ENCODE peak calls at places on chromosomes 12 and 14, in ten cellular contexts. One of them, this sample, is unnamed.

GRCh38 chr14:89251066-89251465 is 166.0 kb downstream of the FOXN3 start:
- DNase-seq in mesendoderm: peak
- DNase-seq in head of caudate nucleus: no peak
- DNase-seq in NCI-H2081 treated with DMSO at 0.1 percent for 48 hours: no peak
- DNase-seq in NCI-H510A treated with DMSO at 0.1 percent for 48 hours: no peak
- DNase-seq in PC-9: no peak
- DNase-seq in aorta: no peak
- DNase-seq in stimulated activated CD4-positive, alpha-beta T cell treated with anti-CD3 and anti-CD28 coated beads, TNF-alpha, amount 100 ng/mL, for 24 hours: no peak
- DNase-seq in cardiac muscle cell: peak
- DNase-seq in mucosa of gallbladder: no peak
- DNase-seq in this sample: no peak

GRCh38 chr12:68612245-68612644 is 1.5 kb downstream of the RAP1B start:
- DNase-seq in NCI-H510A treated with DMSO at 0.1 percent for 48 hours: no peak
- DNase-seq in mesendoderm: no peak
- DNase-seq in NCI-H2081 treated with DMSO at 0.1 percent for 48 hours: no peak
- DNase-seq in aorta: no peak
- DNase-seq in PC-9: no peak
- DNase-seq in mucosa of gallbladder: no peak
- DNase-seq in cardiac muscle cell: peak
- DNase-seq in head of caudate nucleus: no peak
- DNase-seq in stimulated activated CD4-positive, alpha-beta T cell treated with anti-CD3 and anti-CD28 coated beads, TNF-alpha, amount 100 ng/mL, for 24 hours: no peak
- DNase-seq in this sample: no peak

GRCh38 chr12:5912011-5912410 is 33.0 kb downstream of the ANO2 start:
- DNase-seq in mesendoderm: no peak
- DNase-seq in PC-9: no peak
- DNase-seq in stimulated activated CD4-positive, alpha-beta T cell treated with anti-CD3 and anti-CD28 coated beads, TNF-alpha, amount 100 ng/mL, for 24 hours: no peak
- DNase-seq in mucosa of gallbladder: no peak
- DNase-seq in aorta: no peak
- DNase-seq in NCI-H510A treated with DMSO at 0.1 percent for 48 hours: no peak
- DNase-seq in cardiac muscle cell: no peak
- DNase-seq in NCI-H2081 treated with DMSO at 0.1 percent for 48 hours: no peak
- DNase-seq in head of caudate nucleus: no peak
- DNase-seq in this sample: peak

GRCh38 chr12:107379852-107380567 is 286.7 kb upstream of the CRY1 start:
- DNase-seq in PC-9: peak
- DNase-seq in head of caudate nucleus: no peak
- DNase-seq in NCI-H2081 treated with DMSO at 0.1 percent for 48 hours: peak
- DNase-seq in mesendoderm: no peak
- DNase-seq in cardiac muscle cell: no peak
- DNase-seq in NCI-H510A treated with DMSO at 0.1 percent for 48 hours: peak
- DNase-seq in mucosa of gallbladder: peak
- DNase-seq in stimulated activated CD4-positive, alpha-beta T cell treated with anti-CD3 and anti-CD28 coated beads, TNF-alpha, amount 100 ng/mL, for 24 hours: no peak
- DNase-seq in aorta: no peak
- DNase-seq in this sample: no peak

GRCh38 chr12:50338920-50339319 is 55.6 kb upstream of the LIMA1 start:
- DNase-seq in stimulated activated CD4-positive, alpha-beta T cell treated with anti-CD3 and anti-CD28 coated beads, TNF-alpha, amount 100 ng/mL, for 24 hours: no peak
- DNase-seq in PC-9: no peak
- DNase-seq in mucosa of gallbladder: no peak
- DNase-seq in NCI-H510A treated with DMSO at 0.1 percent for 48 hours: no peak
- DNase-seq in head of caudate nucleus: no peak
- DNase-seq in mesendoderm: no peak
- DNase-seq in NCI-H2081 treated with DMSO at 0.1 percent for 48 hours: no peak
- DNase-seq in aorta: no peak
- DNase-seq in cardiac muscle cell: no peak
- DNase-seq in this sample: no peak

GRCh38 chr12:34343766-34344165 is 321.5 kb downstream of the ALG10 start:
- DNase-seq in NCI-H2081 treated with DMSO at 0.1 percent for 48 hours: no peak
- DNase-seq in cardiac muscle cell: no peak
- DNase-seq in NCI-H510A treated with DMSO at 0.1 percent for 48 hours: no peak
- DNase-seq in PC-9: no peak
- DNase-seq in mucosa of gallbladder: no peak
- DNase-seq in aorta: no peak
- DNase-seq in mesendoderm: no peak
- DNase-seq in head of caudate nucleus: no peak
- DNase-seq in stimulated activated CD4-positive, alpha-beta T cell treated with anti-CD3 and anti-CD28 coated beads, TNF-alpha, amount 100 ng/mL, for 24 hours: no peak
- DNase-seq in this sample: no peak

GRCh38 chr14:67748312-67748711 is 46.6 kb downstream of the RDH12 start:
- DNase-seq in NCI-H510A treated with DMSO at 0.1 percent for 48 hours: no peak
- DNase-seq in mesendoderm: no peak
- DNase-seq in NCI-H2081 treated with DMSO at 0.1 percent for 48 hours: no peak
- DNase-seq in stimulated activated CD4-positive, alpha-beta T cell treated with anti-CD3 and anti-CD28 coated beads, TNF-alpha, amount 100 ng/mL, for 24 hours: no peak
- DNase-seq in head of caudate nucleus: no peak
- DNase-seq in mucosa of gallbladder: no peak
- DNase-seq in cardiac muscle cell: no peak
- DNase-seq in aorta: no peak
- DNase-seq in PC-9: no peak
- DNase-seq in this sample: no peak

GRCh38 chr12:57519758-57520007 is 631 bp downstream of the DDIT3 start:
- DNase-seq in aorta: no peak
- DNase-seq in head of caudate nucleus: no peak
- DNase-seq in mesendoderm: no peak
- DNase-seq in NCI-H510A treated with DMSO at 0.1 percent for 48 hours: no peak
- DNase-seq in PC-9: no peak
- DNase-seq in stimulated activated CD4-positive, alpha-beta T cell treated with anti-CD3 and anti-CD28 coated beads, TNF-alpha, amount 100 ng/mL, for 24 hours: no peak
- DNase-seq in NCI-H2081 treated with DMSO at 0.1 percent for 48 hours: no peak
- DNase-seq in mucosa of gallbladder: no peak
- DNase-seq in cardiac muscle cell: no peak
- DNase-seq in this sample: no peak

GRCh38 chr14:104712881-104713734 is 10.9 kb upstream of the ADSS1 start:
- DNase-seq in mesendoderm: no peak
- DNase-seq in PC-9: no peak
- DNase-seq in head of caudate nucleus: no peak
- DNase-seq in NCI-H2081 treated with DMSO at 0.1 percent for 48 hours: no peak
- DNase-seq in stimulated activated CD4-positive, alpha-beta T cell treated with anti-CD3 and anti-CD28 coated beads, TNF-alpha, amount 100 ng/mL, for 24 hours: no peak
- DNase-seq in mucosa of gallbladder: no peak
- DNase-seq in NCI-H510A treated with DMSO at 0.1 percent for 48 hours: no peak
- DNase-seq in aorta: no peak
- DNase-seq in cardiac muscle cell: no peak
- DNase-seq in this sample: no peak

GRCh38 chr14:104383931-104384775 is 195.4 kb upstream of the C14orf180 start:
- DNase-seq in head of caudate nucleus: no peak
- DNase-seq in aorta: no peak
- DNase-seq in NCI-H2081 treated with DMSO at 0.1 percent for 48 hours: no peak
- DNase-seq in mucosa of gallbladder: no peak
- DNase-seq in NCI-H510A treated with DMSO at 0.1 percent for 48 hours: no peak
- DNase-seq in cardiac muscle cell: no peak
- DNase-seq in stimulated activated CD4-positive, alpha-beta T cell treated with anti-CD3 and anti-CD28 coated beads, TNF-alpha, amount 100 ng/mL, for 24 hours: no peak
- DNase-seq in PC-9: no peak
- DNase-seq in mesendoderm: peak
- DNase-seq in this sample: no peak

GRCh38 chr12:121603581-121603980 is 22.7 kb upstream of the ORAI1 start:
- DNase-seq in mucosa of gallbladder: no peak
- DNase-seq in head of caudate nucleus: no peak
- DNase-seq in PC-9: no peak
- DNase-seq in aorta: no peak
- DNase-seq in NCI-H510A treated with DMSO at 0.1 percent for 48 hours: no peak
- DNase-seq in stimulated activated CD4-positive, alpha-beta T cell treated with anti-CD3 and anti-CD28 coated beads, TNF-alpha, amount 100 ng/mL, for 24 hours: no peak
- DNase-seq in cardiac muscle cell: no peak
- DNase-seq in NCI-H2081 treated with DMSO at 0.1 percent for 48 hours: no peak
- DNase-seq in mesendoderm: no peak
- DNase-seq in this sample: no peak

GRCh38 chr14:80164991-80165390 is 46.3 kb downstream of the DIO2 start:
- DNase-seq in cardiac muscle cell: no peak
- DNase-seq in NCI-H510A treated with DMSO at 0.1 percent for 48 hours: no peak
- DNase-seq in PC-9: no peak
- DNase-seq in mucosa of gallbladder: no peak
- DNase-seq in head of caudate nucleus: no peak
- DNase-seq in aorta: no peak
- DNase-seq in stimulated activated CD4-positive, alpha-beta T cell treated with anti-CD3 and anti-CD28 coated beads, TNF-alpha, amount 100 ng/mL, for 24 hours: no peak
- DNase-seq in mesendoderm: no peak
- DNase-seq in NCI-H2081 treated with DMSO at 0.1 percent for 48 hours: no peak
- DNase-seq in this sample: no peak

GRCh38 chr12:93751864-93752610 is 74.9 kb downstream of the CRADD start:
- DNase-seq in mucosa of gallbladder: no peak
- DNase-seq in aorta: no peak
- DNase-seq in NCI-H2081 treated with DMSO at 0.1 percent for 48 hours: no peak
- DNase-seq in PC-9: no peak
- DNase-seq in stimulated activated CD4-positive, alpha-beta T cell treated with anti-CD3 and anti-CD28 coated beads, TNF-alpha, amount 100 ng/mL, for 24 hours: no peak
- DNase-seq in NCI-H510A treated with DMSO at 0.1 percent for 48 hours: no peak
- DNase-seq in head of caudate nucleus: no peak
- DNase-seq in cardiac muscle cell: no peak
- DNase-seq in mesendoderm: no peak
- DNase-seq in this sample: no peak

GRCh38 chr12:9372202-9372601 is 164.0 kb upstream of the PZP start:
- DNase-seq in PC-9: no peak
- DNase-seq in NCI-H510A treated with DMSO at 0.1 percent for 48 hours: no peak
- DNase-seq in NCI-H2081 treated with DMSO at 0.1 percent for 48 hours: no peak
- DNase-seq in stimulated activated CD4-positive, alpha-beta T cell treated with anti-CD3 and anti-CD28 coated beads, TNF-alpha, amount 100 ng/mL, for 24 hours: no peak
- DNase-seq in head of caudate nucleus: no peak
- DNase-seq in mesendoderm: peak
- DNase-seq in cardiac muscle cell: peak
- DNase-seq in aorta: no peak
- DNase-seq in mucosa of gallbladder: no peak
- DNase-seq in this sample: no peak

GRCh38 chr12:75702477-75703093 is 191.2 kb upstream of the KRR1 start:
- DNase-seq in mesendoderm: no peak
- DNase-seq in mucosa of gallbladder: no peak
- DNase-seq in stimulated activated CD4-positive, alpha-beta T cell treated with anti-CD3 and anti-CD28 coated beads, TNF-alpha, amount 100 ng/mL, for 24 hours: no peak
- DNase-seq in NCI-H2081 treated with DMSO at 0.1 percent for 48 hours: no peak
- DNase-seq in PC-9: no peak
- DNase-seq in aorta: no peak
- DNase-seq in head of caudate nucleus: no peak
- DNase-seq in cardiac muscle cell: no peak
- DNase-seq in NCI-H510A treated with DMSO at 0.1 percent for 48 hours: no peak
- DNase-seq in this sample: no peak

GRCh38 chr12:32309811-32310755 is 89.3 kb upstream of the FGD4 start:
- DNase-seq in mucosa of gallbladder: peak
- DNase-seq in head of caudate nucleus: no peak
- DNase-seq in mesendoderm: no peak
- DNase-seq in PC-9: no peak
- DNase-seq in NCI-H510A treated with DMSO at 0.1 percent for 48 hours: no peak
- DNase-seq in aorta: no peak
- DNase-seq in NCI-H2081 treated with DMSO at 0.1 percent for 48 hours: no peak
- DNase-seq in stimulated activated CD4-positive, alpha-beta T cell treated with anti-CD3 and anti-CD28 coated beads, TNF-alpha, amount 100 ng/mL, for 24 hours: no peak
- DNase-seq in cardiac muscle cell: peak
- DNase-seq in this sample: no peak

GRCh38 chr14:35400707-35401421 is 3.7 kb downstream of the NFKBIA start:
- DNase-seq in PC-9: no peak
- DNase-seq in stimulated activated CD4-positive, alpha-beta T cell treated with anti-CD3 and anti-CD28 coated beads, TNF-alpha, amount 100 ng/mL, for 24 hours: peak
- DNase-seq in aorta: no peak
- DNase-seq in NCI-H510A treated with DMSO at 0.1 percent for 48 hours: no peak
- DNase-seq in NCI-H2081 treated with DMSO at 0.1 percent for 48 hours: no peak
- DNase-seq in mucosa of gallbladder: no peak
- DNase-seq in mesendoderm: no peak
- DNase-seq in cardiac muscle cell: peak
- DNase-seq in head of caudate nucleus: peak
- DNase-seq in this sample: no peak

GRCh38 chr12:76719171-76719631 is 44.7 kb upstream of the ZDHHC17 start:
- DNase-seq in mucosa of gallbladder: no peak
- DNase-seq in mesendoderm: no peak
- DNase-seq in cardiac muscle cell: peak
- DNase-seq in NCI-H510A treated with DMSO at 0.1 percent for 48 hours: no peak
- DNase-seq in aorta: no peak
- DNase-seq in NCI-H2081 treated with DMSO at 0.1 percent for 48 hours: no peak
- DNase-seq in head of caudate nucleus: peak
- DNase-seq in PC-9: no peak
- DNase-seq in stimulated activated CD4-positive, alpha-beta T cell treated with anti-CD3 and anti-CD28 coated beads, TNF-alpha, amount 100 ng/mL, for 24 hours: no peak
- DNase-seq in this sample: no peak

GRCh38 chr12:5390174-5390799 is 41.6 kb upstream of the NTF3 start:
- DNase-seq in PC-9: no peak
- DNase-seq in stimulated activated CD4-positive, alpha-beta T cell treated with anti-CD3 and anti-CD28 coated beads, TNF-alpha, amount 100 ng/mL, for 24 hours: no peak
- DNase-seq in NCI-H2081 treated with DMSO at 0.1 percent for 48 hours: no peak
- DNase-seq in mucosa of gallbladder: no peak
- DNase-seq in head of caudate nucleus: no peak
- DNase-seq in mesendoderm: no peak
- DNase-seq in aorta: no peak
- DNase-seq in cardiac muscle cell: no peak
- DNase-seq in NCI-H510A treated with DMSO at 0.1 percent for 48 hours: no peak
- DNase-seq in this sample: no peak

GRCh38 chr14:92546347-92547053 is 32.9 kb downstream of the RIN3 start:
- DNase-seq in mucosa of gallbladder: no peak
- DNase-seq in head of caudate nucleus: no peak
- DNase-seq in mesendoderm: no peak
- DNase-seq in NCI-H2081 treated with DMSO at 0.1 percent for 48 hours: no peak
- DNase-seq in PC-9: no peak
- DNase-seq in aorta: no peak
- DNase-seq in cardiac muscle cell: no peak
- DNase-seq in NCI-H510A treated with DMSO at 0.1 percent for 48 hours: no peak
- DNase-seq in stimulated activated CD4-positive, alpha-beta T cell treated with anti-CD3 and anti-CD28 coated beads, TNF-alpha, amount 100 ng/mL, for 24 hours: no peak
- DNase-seq in this sample: no peak

GRCh38 chr14:24425704-24426103 is 3.8 kb downstream of the CBLN3 start:
- DNase-seq in PC-9: peak
- DNase-seq in head of caudate nucleus: no peak
- DNase-seq in mucosa of gallbladder: no peak
- DNase-seq in NCI-H510A treated with DMSO at 0.1 percent for 48 hours: no peak
- DNase-seq in NCI-H2081 treated with DMSO at 0.1 percent for 48 hours: no peak
- DNase-seq in aorta: no peak
- DNase-seq in mesendoderm: no peak
- DNase-seq in stimulated activated CD4-positive, alpha-beta T cell treated with anti-CD3 and anti-CD28 coated beads, TNF-alpha, amount 100 ng/mL, for 24 hours: no peak
- DNase-seq in cardiac muscle cell: peak
- DNase-seq in this sample: no peak

GRCh38 chr14:103633391-103633790 is 4.4 kb downstream of the KLC1 start:
- DNase-seq in head of caudate nucleus: no peak
- DNase-seq in NCI-H2081 treated with DMSO at 0.1 percent for 48 hours: no peak
- DNase-seq in aorta: no peak
- DNase-seq in cardiac muscle cell: no peak
- DNase-seq in mesendoderm: no peak
- DNase-seq in NCI-H510A treated with DMSO at 0.1 percent for 48 hours: no peak
- DNase-seq in mucosa of gallbladder: no peak
- DNase-seq in PC-9: no peak
- DNase-seq in stimulated activated CD4-positive, alpha-beta T cell treated with anti-CD3 and anti-CD28 coated beads, TNF-alpha, amount 100 ng/mL, for 24 hours: no peak
- DNase-seq in this sample: no peak

GRCh38 chr12:110159671-110160245 is 35.6 kb downstream of the IFT81 start:
- DNase-seq in head of caudate nucleus: no peak
- DNase-seq in NCI-H510A treated with DMSO at 0.1 percent for 48 hours: no peak
- DNase-seq in cardiac muscle cell: no peak
- DNase-seq in PC-9: no peak
- DNase-seq in NCI-H2081 treated with DMSO at 0.1 percent for 48 hours: no peak
- DNase-seq in mesendoderm: no peak
- DNase-seq in stimulated activated CD4-positive, alpha-beta T cell treated with anti-CD3 and anti-CD28 coated beads, TNF-alpha, amount 100 ng/mL, for 24 hours: no peak
- DNase-seq in mucosa of gallbladder: no peak
- DNase-seq in aorta: no peak
- DNase-seq in this sample: no peak

GRCh38 chr12:64893961-64894360 is 69.5 kb downstream of the TBC1D30 start:
- DNase-seq in cardiac muscle cell: peak
- DNase-seq in NCI-H510A treated with DMSO at 0.1 percent for 48 hours: no peak
- DNase-seq in mucosa of gallbladder: no peak
- DNase-seq in NCI-H2081 treated with DMSO at 0.1 percent for 48 hours: no peak
- DNase-seq in mesendoderm: no peak
- DNase-seq in PC-9: no peak
- DNase-seq in head of caudate nucleus: no peak
- DNase-seq in aorta: no peak
- DNase-seq in stimulated activated CD4-positive, alpha-beta T cell treated with anti-CD3 and anti-CD28 coated beads, TNF-alpha, amount 100 ng/mL, for 24 hours: no peak
- DNase-seq in this sample: no peak

GRCh38 chr12:121331268-121331667 is 20.9 kb downstream of the ANAPC5 start:
- DNase-seq in stimulated activated CD4-positive, alpha-beta T cell treated with anti-CD3 and anti-CD28 coated beads, TNF-alpha, amount 100 ng/mL, for 24 hours: no peak
- DNase-seq in aorta: no peak
- DNase-seq in head of caudate nucleus: no peak
- DNase-seq in NCI-H2081 treated with DMSO at 0.1 percent for 48 hours: no peak
- DNase-seq in mucosa of gallbladder: no peak
- DNase-seq in NCI-H510A treated with DMSO at 0.1 percent for 48 hours: no peak
- DNase-seq in cardiac muscle cell: no peak
- DNase-seq in mesendoderm: no peak
- DNase-seq in PC-9: no peak
- DNase-seq in this sample: no peak

GRCh38 chr14:64763089-64763782 is 59.0 kb downstream of the PLEKHG3 start:
- DNase-seq in PC-9: no peak
- DNase-seq in mesendoderm: no peak
- DNase-seq in NCI-H510A treated with DMSO at 0.1 percent for 48 hours: no peak
- DNase-seq in head of caudate nucleus: no peak
- DNase-seq in mucosa of gallbladder: no peak
- DNase-seq in aorta: no peak
- DNase-seq in NCI-H2081 treated with DMSO at 0.1 percent for 48 hours: no peak
- DNase-seq in cardiac muscle cell: no peak
- DNase-seq in stimulated activated CD4-positive, alpha-beta T cell treated with anti-CD3 and anti-CD28 coated beads, TNF-alpha, amount 100 ng/mL, for 24 hours: no peak
- DNase-seq in this sample: no peak

GRCh38 chr12:96879301-96879700 is 27.8 kb upstream of the NEDD1 start:
- DNase-seq in mucosa of gallbladder: no peak
- DNase-seq in NCI-H510A treated with DMSO at 0.1 percent for 48 hours: no peak
- DNase-seq in NCI-H2081 treated with DMSO at 0.1 percent for 48 hours: no peak
- DNase-seq in stimulated activated CD4-positive, alpha-beta T cell treated with anti-CD3 and anti-CD28 coated beads, TNF-alpha, amount 100 ng/mL, for 24 hours: no peak
- DNase-seq in cardiac muscle cell: no peak
- DNase-seq in head of caudate nucleus: no peak
- DNase-seq in aorta: no peak
- DNase-seq in mesendoderm: no peak
- DNase-seq in PC-9: no peak
- DNase-seq in this sample: no peak

GRCh38 chr14:31479026-31479425 is 8.8 kb downstream of the GPR33 start:
- DNase-seq in aorta: no peak
- DNase-seq in stimulated activated CD4-positive, alpha-beta T cell treated with anti-CD3 and anti-CD28 coated beads, TNF-alpha, amount 100 ng/mL, for 24 hours: no peak
- DNase-seq in PC-9: no peak
- DNase-seq in NCI-H510A treated with DMSO at 0.1 percent for 48 hours: no peak
- DNase-seq in NCI-H2081 treated with DMSO at 0.1 percent for 48 hours: no peak
- DNase-seq in cardiac muscle cell: no peak
- DNase-seq in mesendoderm: no peak
- DNase-seq in head of caudate nucleus: no peak
- DNase-seq in mucosa of gallbladder: no peak
- DNase-seq in this sample: no peak

This sample was measured in stimulated activated effector memory CD8-positive, alpha-beta T cell treated with anti-CD3 and anti-CD28 coated beads, Interleukin-12 subunit alpha, Interleukin-12 subunit beta, amount 100 ng/mL, for 72 hours.